ENCODE peak calls at places on chromosomes 2 and 18, in four cellular contexts. V is heart left ventricle, O is H9, Y is spleen. W is an unnamed sample. For H3K9me3, the result is how much of the 10 kb centered on the place peaks cover.

GRCh38 chr2:215138466-215138865 is at the start of gene ABCA12:
- DNase-seq in V (no peak), O (no peak), Y (no peak), W (no peak)

GRCh38 chr2:168210898-168211570 is 36.4 kb downstream of the STK39 start:
- DNase-seq in V (no peak), O (no peak), Y (no peak), W (no peak)

GRCh38 chr2:38293152-38293865 is 83.8 kb downstream of the ATL2 start:
- DNase-seq in V (no peak), O (no peak), Y (no peak), W (no peak)

GRCh38 chr2:11710632-11711381 is 35.6 kb upstream of the LPIN1 start:
- DNase-seq in V (no peak), O (no peak), Y (no peak), W (no peak)

GRCh38 chr2:133324150-133324561 is 244.1 kb downstream of the NCKAP5 start:
- DNase-seq in V (no peak), O (no peak), Y (no peak), W (no peak)

GRCh38 chr18:66168834-66169233 is 418.0 kb downstream of the CDH7 start:
- DNase-seq in V (no peak), O (no peak), Y (no peak), W (no peak)

GRCh38 chr18:61587865-61588264 is 254.6 kb downstream of the CDH20 start:
- DNase-seq in V (no peak), O (no peak), Y (no peak), W (no peak)

GRCh38 chr2:238636269-238637073 is 209.7 kb downstream of the ASB1 start:
- DNase-seq in V (no peak), O (no peak), Y (no peak), W (no peak)

GRCh38 chr18:30679285-30679930 is 363.1 kb downstream of the DSC3 start:
- DNase-seq in V (no peak), O (no peak), Y (no peak), W (no peak)

GRCh38 chr18:63578357-63578958 is 8.7 kb upstream of the SERPINB13 start:
- DNase-seq in V (no peak), O (peak), Y (no peak), W (no peak)

GRCh38 chr2:16014041-16014787 is 73.9 kb downstream of the MYCN start:
- DNase-seq in V (peak), O (no peak), Y (no peak), W (no peak)

GRCh38 chr18:23311346-23312103 is 141.6 kb upstream of the RIOK3 start:
- DNase-seq in V (peak), O (no peak), Y (no peak), W (no peak)

DNA sequence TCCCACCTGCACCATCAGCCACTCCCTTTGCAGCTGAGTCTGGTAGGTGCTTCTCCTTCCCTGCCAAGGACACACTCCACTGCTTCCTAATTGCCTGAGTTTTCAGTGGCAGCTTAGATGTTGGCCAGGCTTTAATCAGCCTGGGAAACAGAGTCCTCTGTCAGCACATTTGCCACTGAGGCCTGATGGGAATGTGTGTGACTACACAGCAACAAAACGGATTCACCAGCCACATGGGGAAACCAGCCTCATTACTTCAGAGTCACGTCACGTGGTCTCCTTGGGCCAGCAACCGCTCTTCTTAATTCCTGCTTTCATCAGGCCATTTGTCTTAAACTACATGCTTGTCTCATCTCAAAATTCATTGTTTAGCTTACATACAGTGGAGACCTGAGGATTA is 93.9 kb upstream of the LTBP1 start:
- DNase-seq in V (no peak), O (no peak), Y (no peak), W (no peak)
- H3K9me3 ChIP-seq in V (under half), O (under half), Y (under half), W (under half)

DNA sequence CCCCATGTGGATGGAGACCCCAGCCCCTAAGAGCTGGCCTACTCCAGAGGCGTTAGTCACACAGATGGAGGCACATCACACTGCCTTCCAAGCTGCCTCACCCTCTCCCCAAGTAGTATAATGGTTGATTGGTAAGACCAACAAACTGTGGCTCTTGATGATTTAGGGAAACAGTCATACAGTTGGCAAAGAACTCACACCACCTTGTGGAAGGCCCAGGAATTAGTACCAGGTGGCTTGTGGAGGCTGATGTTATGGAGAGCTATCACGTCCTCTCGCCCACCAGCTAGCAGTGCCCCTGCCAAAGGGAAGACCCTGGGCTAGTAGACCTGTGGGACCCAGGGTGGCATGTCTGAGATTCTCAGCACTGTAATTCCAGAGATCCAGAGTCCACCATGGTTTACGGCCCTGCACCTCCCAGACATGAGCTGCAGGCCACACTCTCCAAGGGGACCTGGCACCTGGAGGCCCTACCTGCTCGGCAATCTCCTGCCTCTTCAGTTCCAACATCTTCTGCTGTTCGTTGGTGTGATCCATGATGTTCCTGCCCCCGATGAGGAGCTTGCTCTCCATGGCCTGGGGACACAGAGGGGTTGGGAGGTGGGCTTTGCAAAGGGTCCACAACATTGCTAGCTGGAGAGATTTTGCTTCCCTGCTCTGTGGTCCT is 26.3 kb downstream of the KIF3C start:
- DNase-seq in V (no peak), O (no peak), Y (no peak), W (no peak)
- TF ChIP-seq CTCF in V (no peak), O (peak), Y (no peak), W (no peak)

GRCh38 chr2:17646838-17647701 is 106.5 kb downstream of the SMC6 start:
- DNase-seq in V (no peak), O (no peak), Y (no peak), W (no peak)
- H3K27ac ChIP-seq in V (no peak), O (no peak), Y (no peak), W (no peak)

GRCh38 chr18:8912348-8913057 is 190.0 kb upstream of the NDUFV2 start:
- DNase-seq in V (no peak), O (peak), Y (peak), W (no peak)
- H3K9me3 ChIP-seq in V (under half), O (under half), Y (under half), W (under half)

DNA sequence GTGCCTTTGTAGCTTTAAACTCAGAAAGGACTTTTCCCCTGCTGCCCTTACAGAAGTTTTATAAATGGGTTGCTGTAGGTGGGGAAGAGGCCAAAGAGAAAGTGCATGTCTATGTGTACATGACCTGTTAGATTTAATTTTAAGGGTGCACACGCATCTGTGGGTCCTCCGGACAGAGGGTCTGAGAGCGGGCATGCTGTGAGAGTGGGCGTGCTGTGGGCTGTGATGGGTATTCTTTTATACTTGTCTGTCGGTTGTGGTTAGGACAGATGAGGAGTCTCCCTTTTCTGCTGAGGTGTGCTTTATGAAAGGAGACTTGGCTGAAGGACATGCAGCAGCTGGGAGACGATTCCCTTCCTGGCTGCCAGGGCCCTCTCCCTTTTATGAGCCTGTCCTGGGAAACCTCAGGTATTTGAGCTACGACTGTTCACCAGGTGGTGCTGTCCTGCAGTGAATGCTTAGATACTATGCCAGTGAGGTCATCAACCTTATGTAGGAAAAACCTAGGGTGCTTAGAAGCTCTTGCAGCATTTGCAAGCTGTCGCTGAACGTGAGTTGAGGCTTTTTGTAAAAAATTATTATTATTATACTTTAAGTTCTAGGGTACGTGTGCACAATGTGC is 67.5 kb downstream of the TANC1 start:
- DNase-seq in V (no peak), O (peak), Y (no peak), W (no peak)
- TF ChIP-seq CTCF in V (peak), O (peak), Y (no peak), W (no peak)